ENCODE peak calls at places on chromosome X, in four cellular contexts. G is body of pancreas, N is left lung, D is epithelial cell of esophagus. B is an unnamed sample.

GRCh38 chrX:16842684-16843083 is 27.5 kb downstream of the RBBP7 start:
- DNase-seq in G (no peak), N (no peak), D (no peak), B (no peak)

GRCh38 chrX:2550288-2551020 is 49.7 kb upstream of the DHRSX start:
- DNase-seq in G (no peak), N (no peak), D (no peak), B (no peak)

GRCh38 chrX:40104649-40105015 is 6.9 kb upstream of the BCOR start:
- DNase-seq in G (peak), N (peak), D (peak), B (no peak)

GRCh38 chrX:11143931-11144678 is 33.0 kb downstream of the HCCS start:
- DNase-seq in G (peak), N (peak), D (peak), B (no peak)

GRCh38 chrX:25295466-25295865 is 279.7 kb upstream of the ARX start:
- DNase-seq in G (no peak), N (no peak), D (no peak), B (no peak)

GRCh38 chrX:19602866-19603620 is 87.7 kb upstream of the MAP3K15 start:
- DNase-seq in G (no peak), N (no peak), D (peak), B (no peak)

GRCh38 chrX:72128881-72129280 is 2.8 kb downstream of the RTL5 start:
- DNase-seq in G (no peak), N (no peak), D (no peak), B (no peak)

GRCh38 chrX:142613403-142613802 is 408.3 kb upstream of the MAGEC2 start:
- DNase-seq in G (no peak), N (no peak), D (no peak), B (no peak)

GRCh38 chrX:115694028-115694427 is 133.1 kb downstream of the PLS3 start:
- DNase-seq in G (no peak), N (no peak), D (no peak), B (no peak)

GRCh38 chrX:27619975-27620374 is 29.8 kb downstream of the DCAF8L2 start:
- DNase-seq in G (no peak), N (no peak), D (peak), B (no peak)

GRCh38 chrX:19544693-19545305 is 29.5 kb upstream of the MAP3K15 start:
- DNase-seq in G (peak), N (no peak), D (peak), B (no peak)

GRCh38 chrX:30635630-30636029 is 17.6 kb upstream of the GK start:
- DNase-seq in G (no peak), N (no peak), D (no peak), B (no peak)

GRCh38 chrX:2540426-2540942 is 39.7 kb upstream of the DHRSX start:
- DNase-seq in G (no peak), N (no peak), D (no peak), B (no peak)

GRCh38 chrX:13747836-13748235 is 13.3 kb downstream of the OFD1 start:
- DNase-seq in G (peak), N (no peak), D (peak), B (no peak)

GRCh38 chrX:41602946-41603345 is 85.8 kb upstream of the GPR34 start:
- DNase-seq in G (no peak), N (no peak), D (no peak), B (no peak)

GRCh38 chrX:14943963-14944362 is 70.7 kb downstream of the MOSPD2 start:
- DNase-seq in G (no peak), N (no peak), D (no peak), B (no peak)

GRCh38 chrX:2391869-2392606 is 108.7 kb downstream of the DHRSX start:
- DNase-seq in G (no peak), N (no peak), D (peak), B (no peak)

GRCh38 chrX:37824491-37825224 is 22.7 kb downstream of the DYNLT3 start:
- DNase-seq in G (no peak), N (no peak), D (no peak), B (no peak)

GRCh38 chrX:13092455-13092941 is 48.1 kb upstream of the FAM9C start:
- DNase-seq in G (no peak), N (peak), D (no peak), B (no peak)

GRCh38 chrX:68415289-68415688 is 18.0 kb downstream of the OPHN1 start:
- DNase-seq in G (no peak), N (no peak), D (no peak), B (no peak)

GRCh38 chrX:96984538-96984937 is 100.8 kb downstream of the RPA4 start:
- DNase-seq in G (no peak), N (no peak), D (no peak), B (no peak)

GRCh38 chrX:17750436-17750835 is 13.1 kb downstream of the SCML1 start:
- DNase-seq in G (no peak), N (no peak), D (peak), B (no peak)

GRCh38 chrX:80841259-80841658 is 31.6 kb upstream of the BRWD3 start:
- DNase-seq in G (no peak), N (no peak), D (no peak), B (no peak)

GRCh38 chrX:129534816-129535578 is 5.1 kb upstream of the OCRL start:
- DNase-seq in G (no peak), N (no peak), D (peak), B (no peak)

GRCh38 chrX:120727911-120728310 is 98.1 kb upstream of the C1GALT1C1 start:
- DNase-seq in G (no peak), N (no peak), D (no peak), B (no peak)
- TF ChIP-seq CTCF in G (no peak), N (no peak), D (no peak), B (no peak)

GRCh38 chrX:3581609-3582108 is 131.8 kb downstream of the PRKX start:
- DNase-seq in G (no peak), N (no peak), D (no peak), B (no peak)

GRCh38 chrX:3584415-3584996 is 128.9 kb downstream of the PRKX start:
- DNase-seq in G (no peak), N (no peak), D (no peak), B (no peak)

GRCh38 chrX:3589474-3589873 is 124.0 kb downstream of the PRKX start:
- DNase-seq in G (no peak), N (no peak), D (no peak), B (no peak)

GRCh38 chrX:3582421-3582820 is 131.0 kb downstream of the PRKX start:
- DNase-seq in G (no peak), N (no peak), D (no peak), B (no peak)

DNA sequence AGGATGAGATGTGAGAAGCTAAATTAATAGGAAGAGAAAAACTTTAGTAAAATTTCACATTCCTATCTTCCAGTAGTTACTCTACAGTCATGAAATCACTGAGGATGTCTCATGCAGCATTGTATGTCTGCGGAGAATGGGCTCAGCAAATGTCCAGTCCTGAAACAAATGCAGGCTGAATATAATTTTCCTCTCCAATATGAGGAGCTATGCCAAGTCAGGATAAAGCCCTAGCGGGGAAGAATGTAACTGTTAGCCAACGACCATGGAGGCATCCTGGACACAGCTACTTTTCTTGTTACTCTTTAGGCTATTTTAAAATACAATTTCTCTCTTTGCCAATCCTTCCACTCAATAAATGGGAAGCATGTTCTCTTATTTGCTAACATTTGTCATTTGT is 127.7 kb downstream of the PRKX start:
- DNase-seq in G (no peak), N (no peak), D (no peak), B (no peak)
- TF ChIP-seq CTCF in G (no peak), N (no peak), D (no peak), B (no peak)

GRCh38 chrX:154431321-154431720 is 2.8 kb downstream of the ATP6AP1 start:
- DNase-seq in G (no peak), N (no peak), D (no peak), B (no peak)
- TF ChIP-seq CTCF in G (no peak), N (no peak), D (no peak), B (no peak)

DNA sequence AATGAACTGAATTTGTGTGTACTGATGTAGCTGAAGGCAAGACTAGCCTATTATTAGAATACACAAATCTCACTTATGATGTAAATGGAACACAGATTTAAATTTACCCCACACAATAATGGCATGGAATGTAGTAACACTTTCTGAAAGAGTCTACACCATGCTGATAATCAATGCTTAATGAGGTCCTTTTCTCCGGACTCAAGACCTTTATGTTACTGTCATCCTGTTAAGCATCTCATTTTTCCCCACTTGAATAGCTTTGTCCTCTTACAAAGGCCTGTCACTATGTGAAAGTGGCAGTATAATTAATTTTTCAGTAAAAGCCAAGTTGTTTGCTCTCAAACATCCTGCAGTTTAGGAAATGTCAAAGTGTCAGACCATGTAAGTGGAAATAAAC is 96.5 kb downstream of the GPC3 start:
- DNase-seq in G (no peak), N (no peak), D (no peak), B (no peak)
- TF ChIP-seq CTCF in G (no peak), N (no peak), D (no peak), B (no peak)